ENCODE peak calls at places on chromosomes 11 and 22, in nine cellular contexts. J is mesendoderm, S is Karpas-422, U is IMR-90, X is neural progenitor cell, G is fibroblast of lung, K is HepG2, R is SK-N-SH, V is endothelial cell of umbilical vein. Z is an unnamed sample.

GRCh38 chr22:48871176-48871840 is 956.4 kb downstream of the BRD1 start:
- DNase-seq in U (no peak), R (no peak), J (no peak), S (no peak), X (no peak), K (no peak), V (no peak), G (no peak), Z (no peak)

GRCh38 chr11:68505596-68505995 is 45.0 kb downstream of the PPP6R3 start:
- DNase-seq in V (no peak), G (no peak), U (peak; percentile 42), J (no peak), K (no peak), S (peak; percentile 48), R (no peak), X (no peak), Z (peak; percentile 24)

GRCh38 chr11:114059278-114059983 is at the start of gene ZBTB16:
- DNase-seq in U (no peak), K (no peak), R (peak; percentile 74), J (peak; percentile 79), V (peak; percentile 83), S (no peak), G (peak; percentile 95), X (peak; percentile 95), Z (peak; percentile 90)

GRCh38 chr11:19389787-19390303 is 149.1 kb upstream of the E2F8 start:
- DNase-seq in U (peak; percentile 27), S (no peak), K (peak; percentile 27), J (no peak), X (no peak), V (peak; percentile 32), G (peak; percentile 85), R (no peak), Z (no peak)

GRCh38 chr22:40056163-40056958 is 61.6 kb downstream of the FAM83F start:
- DNase-seq in K (no peak), S (no peak), J (no peak), V (no peak), G (no peak), U (no peak), X (no peak), R (no peak), Z (no peak)

GRCh38 chr22:17748555-17749353 is 25.5 kb downstream of the BID start:
- DNase-seq in S (no peak), V (no peak), U (no peak), G (no peak), K (no peak), J (peak; percentile 84), R (no peak), X (peak; percentile 71), Z (no peak)

GRCh38 chr11:115659061-115659963 is 155.1 kb upstream of the CADM1 start:
- DNase-seq in G (peak; percentile 24), R (peak; percentile 83), J (peak; percentile 42), U (peak; percentile 41), K (no peak), S (no peak), V (no peak), X (peak; percentile 67), Z (peak; percentile 35)

GRCh38 chr11:45170484-45170883 is 24.0 kb downstream of the PRDM11 start:
- DNase-seq in V (no peak), K (no peak), S (no peak), X (no peak), R (no peak), G (no peak), J (no peak), U (no peak), Z (no peak)

GRCh38 chr11:37184371-37184770 is 586.3 kb upstream of the RAG2 start:
- DNase-seq in U (no peak), K (no peak), R (no peak), V (no peak), X (no peak), S (no peak), G (no peak), J (no peak), Z (no peak)

GRCh38 chr11:45301537-45302246 is 15.6 kb upstream of the SYT13 start:
- DNase-seq in G (no peak), K (no peak), X (no peak), U (no peak), S (no peak), R (no peak), V (no peak), J (no peak), Z (no peak)

GRCh38 chr11:29119691-29120328 is 897.0 kb downstream of the KCNA4 start:
- DNase-seq in X (no peak), R (no peak), V (peak; percentile 99), K (no peak), S (no peak), G (peak; percentile 87), U (peak; percentile 99), J (no peak), Z (peak; percentile 73)

GRCh38 chr11:122869622-122870021 is 12.9 kb upstream of the JHY start:
- DNase-seq in R (no peak), U (no peak), S (no peak), X (no peak), G (no peak), J (no peak), K (no peak), V (no peak), Z (no peak)

GRCh38 chr11:66331542-66332370 is 4.5 kb downstream of the RIN1 start:
- DNase-seq in J (no peak), S (no peak), K (no peak), G (no peak), X (no peak), V (no peak), U (no peak), R (peak; percentile 12), Z (no peak)

GRCh38 chr11:12377106-12377823 is at the start of gene PARVA:
- DNase-seq in R (no peak), K (peak; percentile 50), J (peak; percentile 95), X (peak; percentile 93), V (peak; percentile 78), U (peak; percentile 81), G (peak; percentile 78), S (no peak), Z (peak; percentile 94)

GRCh38 chr11:108093128-108093904 is 28.1 kb upstream of the ACAT1 start:
- DNase-seq in G (peak; percentile 60), X (no peak), J (peak; percentile 69), U (peak; percentile 78), R (no peak), V (no peak), S (no peak), K (no peak), Z (peak; percentile 44)

GRCh38 chr11:76114238-76114637 is 92.1 kb downstream of the WNT11 start:
- DNase-seq in G (no peak), R (no peak), U (no peak), V (no peak), X (no peak), S (no peak), K (no peak), J (no peak), Z (no peak)

GRCh38 chr22:25452116-25452700 is 112.3 kb upstream of the GRK3 start:
- DNase-seq in X (no peak), U (peak; percentile 37), R (no peak), S (no peak), V (no peak), J (no peak), K (no peak), G (peak; percentile 26), Z (peak; percentile 36)

GRCh38 chr11:28858076-28858475 is 749.9 kb downstream of the METTL15 start:
- DNase-seq in V (no peak), S (no peak), R (no peak), J (no peak), U (peak; percentile 16), G (no peak), X (no peak), K (no peak), Z (no peak)

GRCh38 chr11:105051559-105051958 is 6.4 kb upstream of the CARD16 start:
- DNase-seq in G (no peak), R (no peak), X (no peak), S (no peak), K (peak; percentile 84), V (no peak), U (no peak), J (no peak), Z (no peak)

GRCh38 chr11:105042178-105042577 is 3.0 kb downstream of the CARD16 start:
- DNase-seq in J (no peak), R (no peak), K (no peak), G (no peak), U (no peak), X (no peak), S (no peak), V (no peak), Z (no peak)

GRCh38 chr11:105045897-105046296 is 762 bp upstream of the CARD16 start:
- DNase-seq in S (no peak), V (no peak), G (no peak), K (no peak), R (no peak), J (no peak), X (no peak), U (no peak), Z (no peak)

GRCh38 chr11:105052487-105052886 is 7.4 kb upstream of the CARD16 start:
- DNase-seq in V (no peak), S (no peak), G (no peak), K (no peak), U (no peak), J (no peak), X (no peak), R (no peak), Z (no peak)

GRCh38 chr11:105046898-105047579 is 1.9 kb upstream of the CARD16 start:
- DNase-seq in J (peak; percentile 65), K (peak; percentile 92), S (no peak), X (no peak), V (peak; percentile 95), U (peak; percentile 100), G (peak; percentile 100), R (no peak), Z (peak; percentile 97)
- H3K9ac ChIP-seq in J (no peak overlapping the region), K (peak overlapping the region; percentile 23), S (no peak overlapping the region), X (no peak overlapping the region), V (peak overlapping the region; percentile 49), U (no peak overlapping the region), G (no peak overlapping the region), R (no peak overlapping the region), Z (no peak overlapping the region)

GRCh38 chr11:70305501-70305900 is 35.0 kb downstream of the PPFIA1 start:
- DNase-seq in S (no peak), K (no peak), V (no peak), G (no peak), X (no peak), U (no peak), R (no peak), J (no peak), Z (no peak)
- H3K4me1 ChIP-seq in S (peaks cover 3% of the 10 kb centered on the region), K (peaks cover 41% of the 10 kb centered on the region), V (peaks cover 23% of the 10 kb centered on the region), G (peaks cover 9% of the 10 kb centered on the region), X (no peaks in the 10 kb centered on the region), U (peaks cover 27% of the 10 kb centered on the region), R (peaks cover 12% of the 10 kb centered on the region), J (no peaks in the 10 kb centered on the region), Z (peaks cover 34% of the 10 kb centered on the region)

DNA sequence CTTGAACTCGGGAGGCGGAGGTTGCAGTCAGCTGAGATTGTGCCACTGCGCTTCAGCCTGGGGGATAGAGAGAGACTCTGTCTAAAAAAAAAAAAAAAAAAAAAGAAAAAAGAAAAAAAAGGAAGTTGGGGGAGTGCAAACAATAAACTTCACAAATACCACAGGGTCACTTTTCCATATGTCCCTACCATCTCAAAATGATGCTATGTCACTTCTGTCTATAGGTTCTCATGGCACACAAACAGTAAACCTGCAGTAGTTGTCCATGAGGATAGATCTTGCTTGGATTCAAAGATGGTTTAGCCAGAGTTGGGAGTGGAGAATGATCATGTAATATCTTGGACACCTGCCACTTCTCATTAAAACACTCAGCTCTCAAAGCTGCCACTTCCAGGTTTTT is 1.1 kb upstream of the VPS11 start:
- DNase-seq in K (no peak), S (no peak), J (no peak), X (no peak), G (no peak), R (no peak), U (no peak), V (no peak), Z (peak; percentile 12)
- H3K9ac ChIP-seq in K (peak overlapping the region; percentile 95), S (peak overlapping the region; percentile 73), J (no peak overlapping the region), X (no peak overlapping the region), G (peak overlapping the region; percentile 70), R (no peak overlapping the region), U (no peak overlapping the region), V (no peak overlapping the region), Z (peak overlapping the region; percentile 97)

GRCh38 chr22:23574877-23575276 is 5.2 kb downstream of the IGLL1 start:
- DNase-seq in U (no peak), X (no peak), K (no peak), V (no peak), S (no peak), G (no peak), J (no peak), R (no peak), Z (no peak)
- H3K4me1 ChIP-seq in U (no peaks in the 10 kb centered on the region), X (no peaks in the 10 kb centered on the region), K (no peaks in the 10 kb centered on the region), V (no peaks in the 10 kb centered on the region), S (peaks cover 56% of the 10 kb centered on the region), G (no peaks in the 10 kb centered on the region), J (no peaks in the 10 kb centered on the region), R (no peaks in the 10 kb centered on the region), Z (no peaks in the 10 kb centered on the region)

Z was measured in adipocyte.